ENCODE peak calls at places on chromosomes 1 and 21, in ten cellular contexts. U is DMS53; S is CD8-positive, alpha-beta memory T cell; H is NCI-H1092; N is lower lobe of right lung; W is HuH-7.5; G is AG04450; T is HFFc6; R is GM23248; B is hypothalamus. O is an unnamed sample.

GRCh38 chr21:35438643-35439404 is 389.7 kb upstream of the RUNX1 start:
- DNase-seq in U (no peak), S (no peak), H (no peak), N (no peak), W (no peak), G (no peak), T (no peak), R (no peak), B (no peak), O (no peak)

GRCh38 chr1:22290157-22290556 is 147.3 kb upstream of the WNT4 start:
- DNase-seq in U (no peak), S (no peak), H (no peak), N (no peak), W (no peak), G (no peak), T (no peak), R (no peak), B (no peak), O (no peak)

GRCh38 chr1:33301273-33301984 is 19.5 kb downstream of the A3GALT2 start:
- DNase-seq in U (no peak), S (no peak), H (no peak), N (no peak), W (no peak), G (no peak), T (peak), R (peak), B (no peak), O (no peak)

GRCh38 chr1:93021539-93022134 is 57.4 kb upstream of the MTF2 start:
- DNase-seq in U (peak), S (peak), H (peak), N (no peak), W (no peak), G (no peak), T (peak), R (peak), B (no peak), O (peak)

GRCh38 chr1:113684153-113684541 is 75.1 kb downstream of the PHTF1 start:
- DNase-seq in U (no peak), S (no peak), H (no peak), N (peak), W (no peak), G (peak), T (peak), R (peak), B (no peak), O (peak)

GRCh38 chr1:198275598-198275997 is 118.8 kb downstream of the NEK7 start:
- DNase-seq in U (no peak), S (no peak), H (no peak), N (no peak), W (no peak), G (no peak), T (no peak), R (no peak), B (no peak), O (no peak)

GRCh38 chr1:44020464-44020863 is 10.8 kb downstream of the SLC6A9 start:
- DNase-seq in U (no peak), S (no peak), H (no peak), N (no peak), W (no peak), G (no peak), T (no peak), R (no peak), B (no peak), O (no peak)

GRCh38 chr1:6446665-6447015 is 19.3 kb downstream of the TNFRSF25 start:
- DNase-seq in U (no peak), S (no peak), H (no peak), N (no peak), W (no peak), G (no peak), T (no peak), R (no peak), B (no peak), O (no peak)

GRCh38 chr1:55869050-55869449 is 653.9 kb upstream of the USP24 start:
- DNase-seq in U (peak), S (no peak), H (no peak), N (peak), W (no peak), G (no peak), T (no peak), R (peak), B (no peak), O (peak)

GRCh38 chr1:189619682-189620332 is 857.9 kb downstream of the BRINP3 start:
- DNase-seq in U (peak), S (no peak), H (no peak), N (no peak), W (no peak), G (peak), T (peak), R (peak), B (no peak), O (no peak)

GRCh38 chr1:10428956-10429355 is 1.3 kb upstream of the CENPS start:
- DNase-seq in U (no peak), S (no peak), H (no peak), N (no peak), W (no peak), G (no peak), T (no peak), R (no peak), B (no peak), O (no peak)

GRCh38 chr1:59315529-59316433 is 18.9 kb downstream of the FGGY start:
- DNase-seq in U (no peak), S (no peak), H (no peak), N (no peak), W (no peak), G (no peak), T (no peak), R (peak), B (no peak), O (no peak)

GRCh38 chr1:54151013-54151412 is 1.8 kb downstream of the CDCP2 start:
- DNase-seq in U (no peak), S (no peak), H (no peak), N (no peak), W (no peak), G (no peak), T (no peak), R (no peak), B (no peak), O (no peak)

GRCh38 chr1:64046871-64047270 is 156.6 kb upstream of the UBE2U start:
- DNase-seq in U (no peak), S (no peak), H (no peak), N (no peak), W (no peak), G (no peak), T (no peak), R (no peak), B (no peak), O (no peak)

GRCh38 chr1:67941155-67941554 is 107.9 kb upstream of the GNG12 start:
- DNase-seq in U (no peak), S (no peak), H (no peak), N (no peak), W (no peak), G (no peak), T (no peak), R (no peak), B (no peak), O (no peak)

GRCh38 chr1:156900019-156900718 is 6.7 kb downstream of the PEAR1 start:
- DNase-seq in U (no peak), S (no peak), H (no peak), N (peak), W (no peak), G (no peak), T (no peak), R (peak), B (no peak), O (peak)

GRCh38 chr1:244614113-244614836 is 38.7 kb upstream of the DESI2 start:
- DNase-seq in U (no peak), S (no peak), H (peak), N (peak), W (no peak), G (no peak), T (no peak), R (peak), B (no peak), O (no peak)

GRCh38 chr1:218323568-218324225 is 21.4 kb upstream of the TGFB2 start:
- DNase-seq in U (no peak), S (no peak), H (no peak), N (no peak), W (no peak), G (no peak), T (no peak), R (no peak), B (no peak), O (no peak)

GRCh38 chr1:243336163-243336562 is 80.3 kb downstream of the SDCCAG8 start:
- DNase-seq in U (no peak), S (no peak), H (no peak), N (no peak), W (no peak), G (no peak), T (no peak), R (no peak), B (no peak), O (no peak)

GRCh38 chr1:185733818-185734709 is at the start of gene HMCN1:
- DNase-seq in U (peak), S (no peak), H (no peak), N (peak), W (peak), G (no peak), T (peak), R (peak), B (no peak), O (peak)

GRCh38 chr1:27602510-27603319 is 1.2 kb downstream of the AHDC1 start:
- DNase-seq in U (peak), S (peak), H (peak), N (peak), W (peak), G (no peak), T (no peak), R (peak), B (peak), O (peak)

GRCh38 chr1:56170784-56171320 is 408.5 kb downstream of the PLPP3 start:
- DNase-seq in U (no peak), S (no peak), H (no peak), N (no peak), W (no peak), G (no peak), T (no peak), R (no peak), B (no peak), O (no peak)

GRCh38 chr21:29264721-29265120 is 34.0 kb upstream of the BACH1 start:
- DNase-seq in U (no peak), S (no peak), H (no peak), N (no peak), W (no peak), G (no peak), T (no peak), R (peak), B (no peak), O (no peak)